ENCODE peak calls at places on chromosomes 2 and 18, in four cellular contexts. O is spleen, A is GM12878, Y is HCT116. B is an unnamed sample.
A peak's percentile ranks its signal among the peaks of the same experiment; 100 is the strongest.

GRCh38 chr2:21026479-21027282 is 17.2 kb downstream of the APOB start:
- DNase-seq in O (no peak), Y (no peak), A (no peak), B (no peak)

GRCh38 chr2:94870392-94871225 is 621 bp upstream of the TEKT4 start:
- DNase-seq in Y (no peak), O (peak; percentile 61), A (no peak), B (no peak)

GRCh38 chr2:226873051-226873620 is 37.3 kb downstream of the RHBDD1 start:
- DNase-seq in Y (no peak), O (no peak), A (no peak), B (no peak)

GRCh38 chr18:8507881-8508280 is 101.4 kb upstream of the RAB12 start:
- DNase-seq in Y (no peak), O (no peak), A (no peak), B (no peak)

GRCh38 chr2:43184339-43184895 is 42.0 kb downstream of the ZFP36L2 start:
- DNase-seq in Y (peak; percentile 93), O (no peak), A (no peak), B (no peak)

GRCh38 chr18:48405108-48405507 is 4.1 kb downstream of the ZBTB7C start:
- DNase-seq in A (no peak), Y (no peak), O (no peak), B (no peak)

GRCh38 chr2:45888641-45889040 is 237.2 kb downstream of the PRKCE start:
- DNase-seq in A (no peak), O (no peak), Y (no peak), B (no peak)

GRCh38 chr2:42771546-42772153 is 7.7 kb upstream of the OXER1 start:
- DNase-seq in Y (no peak), A (no peak), O (no peak), B (no peak)

GRCh38 chr2:166375205-166375735 is 474 bp downstream of the SCN9A start:
- DNase-seq in A (no peak), O (no peak), Y (no peak), B (no peak)

GRCh38 chr2:240211096-240211495 is 70.6 kb upstream of the OTOS start:
- DNase-seq in Y (no peak), A (no peak), O (peak; percentile 22), B (no peak)

GRCh38 chr18:56238576-56238975 is 399.8 kb downstream of the TXNL1 start:
- DNase-seq in O (no peak), A (no peak), Y (no peak), B (no peak)

GRCh38 chr2:227221120-227221519 is 56.7 kb downstream of the COL4A3 start:
- DNase-seq in O (no peak), A (no peak), Y (no peak), B (no peak)

GRCh38 chr2:101622633-101623521 is 74.6 kb upstream of the MAP4K4 start:
- DNase-seq in Y (no peak), A (peak; percentile 64), O (no peak), B (no peak)

GRCh38 chr2:23436346-23437099 is 51.5 kb downstream of the KLHL29 start:
- DNase-seq in Y (no peak), A (no peak), O (peak; percentile 53), B (no peak)

GRCh38 chr2:133884739-133885381 is 316.6 kb upstream of the NCKAP5 start:
- DNase-seq in O (no peak), A (no peak), Y (no peak), B (no peak)

GRCh38 chr18:27583021-27583420 is 397.9 kb upstream of the CHST9 start:
- DNase-seq in A (no peak), Y (no peak), O (no peak), B (no peak)

GRCh38 chr2:172172513-172173217 is 70.0 kb upstream of the DLX2 start:
- DNase-seq in O (peak; percentile 92), Y (peak; percentile 33), A (no peak), B (no peak)

GRCh38 chr2:152243723-152244122 is 68.2 kb upstream of the STAM2 start:
- DNase-seq in O (no peak), Y (no peak), A (no peak), B (no peak)

GRCh38 chr2:152241956-152242355 is 66.4 kb upstream of the STAM2 start:
- DNase-seq in A (no peak), O (no peak), Y (no peak), B (no peak)

GRCh38 chr2:152238021-152238420 is 62.5 kb upstream of the STAM2 start:
- DNase-seq in Y (no peak), A (no peak), O (no peak), B (no peak)

GRCh38 chr2:152242787-152243472 is 67.4 kb upstream of the STAM2 start:
- DNase-seq in A (no peak), O (no peak), Y (no peak), B (no peak)

GRCh38 chr2:152240559-152241231 is 65.1 kb upstream of the STAM2 start:
- DNase-seq in O (no peak), A (no peak), Y (no peak), B (no peak)
- TF ChIP-seq POLR2AphosphoS5 in O (no peak), A (no peak), Y (no peak), B (no peak)

DNA sequence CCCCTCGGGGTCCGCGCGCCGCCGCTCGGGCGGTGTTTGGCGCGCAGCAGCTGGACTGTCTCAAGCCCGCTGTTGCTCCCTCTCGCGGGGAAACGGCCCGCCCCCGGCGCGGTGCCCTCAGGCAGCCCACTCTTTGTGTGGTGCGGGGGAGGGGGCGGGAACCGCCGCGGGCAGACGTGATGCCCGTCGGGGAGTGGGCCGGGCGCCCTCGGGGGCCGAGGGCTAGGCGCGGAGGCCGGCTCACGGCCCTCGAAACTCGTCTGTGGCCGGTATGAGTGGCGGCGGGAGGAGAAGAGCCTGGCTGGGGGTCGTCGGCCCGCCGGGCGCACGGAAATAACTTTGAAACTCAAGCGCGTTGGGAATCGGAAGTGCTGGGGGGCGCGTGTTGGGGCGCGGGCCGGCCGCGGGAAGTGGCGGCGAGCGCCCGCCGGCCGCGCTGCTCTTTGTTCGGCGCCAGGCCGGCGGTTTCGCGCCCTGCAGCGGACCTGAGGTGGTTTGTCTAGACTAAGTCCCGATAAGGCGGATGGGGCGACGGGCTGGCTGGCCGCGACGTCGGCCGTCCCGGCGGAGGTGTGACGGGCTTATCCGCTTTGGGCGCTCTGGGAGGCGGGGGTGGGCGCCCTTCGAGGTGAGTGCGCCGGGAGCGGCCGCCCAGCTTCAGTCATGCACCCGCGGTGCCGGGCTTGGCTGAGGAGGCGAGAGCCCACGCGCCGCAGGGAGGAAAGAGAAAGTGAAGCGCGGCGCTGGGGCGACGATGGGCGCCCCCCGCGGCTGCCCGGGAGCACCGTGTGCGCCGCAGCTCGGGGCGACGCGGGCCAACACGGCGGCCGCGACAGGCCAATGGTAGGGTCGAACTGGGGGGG is 679 bp downstream of the PTMA start:
- DNase-seq in Y (no peak), O (peak; percentile 94), A (no peak), B (no peak)
- TF ChIP-seq POLR2AphosphoS5 in Y (peak; percentile 17), O (no peak), A (peak; percentile 82), B (no peak)

DNA sequence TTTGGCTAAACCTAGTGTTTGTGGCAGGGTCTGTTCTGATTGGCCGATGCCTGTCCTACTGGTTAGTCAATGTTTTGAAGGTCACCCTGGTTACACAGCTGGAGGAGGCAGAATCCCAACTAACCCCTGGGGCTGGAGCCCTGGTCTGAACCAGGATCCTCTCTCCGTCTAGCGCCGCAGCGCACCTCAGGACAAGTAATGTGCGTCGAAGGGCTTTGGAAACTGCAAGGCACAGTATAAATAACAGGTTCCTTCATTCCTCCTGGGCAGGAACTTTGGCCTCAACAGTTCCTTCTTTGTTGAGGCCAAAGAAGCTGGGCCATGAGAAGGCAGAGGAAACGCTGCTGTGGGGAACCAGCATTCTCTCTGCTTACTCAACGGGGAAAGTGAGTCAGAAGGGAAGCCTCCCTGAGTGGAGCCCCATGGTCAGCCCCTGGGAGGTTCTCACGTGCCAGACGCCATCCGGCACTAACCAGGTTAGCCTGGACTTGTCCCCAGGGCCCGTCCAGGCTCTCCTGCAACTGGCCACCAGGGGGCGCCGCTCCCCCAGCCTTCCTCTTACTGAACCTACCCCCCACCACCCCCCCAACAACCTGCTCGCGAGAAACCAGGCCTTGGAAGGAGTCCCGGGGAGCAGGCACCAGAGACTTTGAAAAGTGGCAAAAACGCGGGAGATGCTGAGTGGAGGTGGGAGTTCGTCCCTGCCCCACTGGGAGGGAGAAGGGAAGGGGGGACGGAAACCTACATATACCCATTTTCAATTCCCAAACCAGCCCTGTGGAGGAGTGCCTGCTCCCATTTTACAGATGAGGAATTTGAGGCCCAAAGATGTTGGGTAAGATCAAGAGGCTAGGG is 19.8 kb downstream of the TEX44 start:
- DNase-seq in A (peak; percentile 75), Y (peak; percentile 88), O (peak; percentile 97), B (peak; percentile 98)
- TF ChIP-seq POLR2AphosphoS5 in A (no peak), Y (peak; percentile 60), O (peak; percentile 47), B (peak; percentile 82)

GRCh38 chr2:217667545-217667944 is 335.2 kb downstream of the TNS1 start:
- DNase-seq in A (no peak), O (no peak), Y (no peak), B (no peak)
- TF ChIP-seq POLR2AphosphoS5 in A (no peak), O (no peak), Y (no peak), B (no peak)

DNA sequence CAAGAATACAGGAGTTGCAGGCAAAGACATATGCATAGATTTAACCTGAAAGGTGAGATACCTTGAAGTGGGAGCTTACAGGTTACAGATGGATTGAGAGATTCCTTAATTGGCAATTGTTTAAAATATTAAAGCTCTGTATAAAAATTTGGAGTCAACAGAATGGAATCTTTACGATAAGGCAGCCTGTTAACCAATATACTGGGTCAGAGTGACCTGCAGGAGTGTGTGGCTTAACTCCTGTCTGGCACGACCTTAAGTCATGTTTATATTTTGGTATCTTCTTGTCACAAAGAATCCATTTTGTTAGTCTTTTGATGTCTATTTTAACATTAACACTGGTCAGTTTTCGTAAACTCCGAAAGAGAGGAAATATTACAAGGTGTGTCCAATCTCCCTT is 1058.2 kb upstream of the CRIM1 start:
- DNase-seq in A (no peak), O (no peak), Y (no peak), B (no peak)
- TF ChIP-seq POLR2AphosphoS5 in A (no peak), O (no peak), Y (no peak), B (no peak)

GRCh38 chr2:9003616-9004337 is at the start of gene MBOAT2:
- DNase-seq in O (peak; percentile 94), A (peak; percentile 43), Y (peak; percentile 32), B (no peak)
- TF ChIP-seq POLR2AphosphoS5 in O (peak; percentile 40), A (peak; percentile 75), Y (peak; percentile 77), B (peak; percentile 83)

DNA sequence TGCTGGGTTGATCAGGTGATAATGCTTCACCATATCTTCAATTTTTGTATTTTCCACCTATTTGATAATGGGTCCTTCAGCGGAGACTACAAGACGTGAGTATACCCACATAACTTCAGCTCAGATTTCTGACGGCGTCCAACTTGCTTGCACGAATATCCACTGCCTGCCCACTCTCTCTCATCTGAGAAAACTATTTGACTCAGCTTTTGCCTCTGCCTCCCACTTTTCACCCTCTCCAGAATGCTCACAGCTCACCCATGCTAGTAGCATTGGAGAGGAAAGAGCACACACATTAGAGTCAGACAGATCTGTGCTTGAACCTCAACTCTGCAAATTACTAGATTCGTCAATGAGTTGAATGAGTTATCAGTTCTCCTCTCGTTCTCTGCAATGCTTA is 166.8 kb downstream of the BCL2 start:
- DNase-seq in Y (no peak), O (no peak), A (no peak), B (no peak)
- TF ChIP-seq POLR2AphosphoS5 in Y (no peak), O (no peak), A (peak; percentile 75), B (no peak)

B was measured in esophagus muscularis mucosa.